ENCODE peak calls at places on chromosomes 6 and 20, in nine cellular contexts. K is HEK293T; Y is NCI-H2029; C is stimulated activated effector memory CD8-positive, alpha-beta T cell treated with anti-CD3 and anti-CD28 coated beads, Interleukin-12 subunit alpha, Interleukin-12 subunit beta, amount 100 ng/mL, for 72 hours; T is GM10248; U is mucosa of descending colon; G is left ventricle myocardium superior; J is D341Med; M is A172. I is an unnamed sample.

GRCh38 chr6:109096198-109096597 is 891 bp downstream of the CEP57L1 start:
- DNase-seq in M (peak; percentile 3), C (no peak), Y (no peak), U (no peak), K (no peak), G (no peak), J (no peak), T (no peak), I (no peak)

GRCh38 chr6:99151634-99152344 is 197.7 kb downstream of the FAXC start:
- DNase-seq in K (peak; percentile 67), G (peak; percentile 49), U (peak; percentile 43), M (peak; percentile 13), Y (no peak), T (peak; percentile 50), J (peak; percentile 74), C (peak; percentile 67), I (peak; percentile 11)

GRCh38 chr6:128806274-128806673 is 76.7 kb upstream of the LAMA2 start:
- DNase-seq in K (no peak), U (no peak), Y (no peak), G (peak; percentile 18), M (no peak), T (no peak), J (no peak), C (no peak), I (peak; percentile 81)

GRCh38 chr6:43951063-43951755 is 176.0 kb downstream of the MRPL14 start:
- DNase-seq in C (no peak), M (no peak), T (no peak), Y (no peak), J (peak; percentile 69), U (peak; percentile 77), K (peak; percentile 35), G (peak; percentile 81), I (peak; percentile 43)

GRCh38 chr6:69832558-69832957 is 33.8 kb upstream of the COL19A1 start:
- DNase-seq in J (no peak), C (no peak), M (no peak), K (no peak), U (no peak), G (no peak), T (no peak), Y (no peak), I (no peak)

GRCh38 chr20:31523361-31524283 is 9.4 kb downstream of the HM13 start:
- DNase-seq in M (no peak), U (no peak), J (no peak), K (no peak), C (no peak), T (no peak), Y (no peak), G (no peak), I (peak; percentile 70)

GRCh38 chr6:127119361-127120108 is 1.1 kb downstream of the RSPO3 start:
- DNase-seq in K (peak; percentile 30), M (no peak), J (peak; percentile 60), Y (no peak), U (peak; percentile 4), G (peak; percentile 27), C (peak; percentile 55), T (peak; percentile 50), I (no peak)

GRCh38 chr6:166275714-166276166 is 32.5 kb downstream of the PRR18 start:
- DNase-seq in T (peak; percentile 88), J (peak; percentile 90), K (peak; percentile 87), U (peak; percentile 79), M (no peak), C (peak; percentile 93), G (peak; percentile 85), Y (no peak), I (peak; percentile 50)

GRCh38 chr20:44618318-44618731 is 33.2 kb downstream of the ADA start:
- DNase-seq in T (no peak), M (no peak), G (peak; percentile 74), K (no peak), J (no peak), U (peak; percentile 54), Y (no peak), C (no peak), I (no peak)

GRCh38 chr6:90086517-90086916 is 192.2 kb downstream of the GJA10 start:
- DNase-seq in G (no peak), K (no peak), C (no peak), M (peak; percentile 64), Y (no peak), U (no peak), J (no peak), T (no peak), I (no peak)

GRCh38 chr6:160029525-160029924 is 60.6 kb downstream of the IGF2R start:
- DNase-seq in T (no peak), J (no peak), U (no peak), K (no peak), Y (no peak), G (no peak), C (no peak), M (no peak), I (no peak)

GRCh38 chr6:10413850-10414765 is 766 bp downstream of the TFAP2A start:
- DNase-seq in G (no peak), K (no peak), Y (no peak), T (no peak), J (peak; percentile 45), M (peak; percentile 50), C (no peak), U (no peak), I (peak; percentile 32)

GRCh38 chr6:161128680-161129196 is 137.2 kb downstream of the MAP3K4 start:
- DNase-seq in U (no peak), G (no peak), M (peak; percentile 87), T (no peak), J (no peak), C (no peak), K (no peak), Y (no peak), I (peak; percentile 12)

GRCh38 chr6:156627524-156627923 is 149.7 kb upstream of the ARID1B start:
- DNase-seq in T (no peak), K (no peak), G (no peak), Y (no peak), J (no peak), C (no peak), M (no peak), U (no peak), I (no peak)

GRCh38 chr6:89611666-89612065 is 26.9 kb downstream of the LYRM2 start:
- DNase-seq in Y (no peak), M (peak; percentile 21), U (no peak), T (no peak), K (no peak), J (no peak), G (no peak), C (no peak), I (peak; percentile 3)

GRCh38 chr6:151071295-151071694 is 168.5 kb upstream of the AKAP12 start:
- DNase-seq in Y (no peak), G (peak; percentile 55), T (no peak), K (no peak), C (no peak), U (no peak), J (no peak), M (peak; percentile 79), I (peak; percentile 88)

GRCh38 chr6:80211295-80211694 is 104.8 kb downstream of the BCKDHB start:
- DNase-seq in Y (no peak), G (no peak), J (no peak), K (no peak), M (no peak), C (no peak), U (no peak), T (no peak), I (no peak)

I was measured in fibroblast of pulmonary artery.